ENCODE peak calls at places on chromosomes 13 and 19, in four cellular contexts. R is PC-3, C is omental fat pad, O is OCI-LY7. Z is an unnamed sample.

GRCh38 chr19:17902701-17903100 is 30.1 kb upstream of the CCDC124 start:
- DNase-seq in O (no peak), C (no peak), R (no peak), Z (peak; percentile 7)

GRCh38 chr13:64817721-64818120 is 2412.4 kb downstream of the PCDH9 start:
- DNase-seq in C (no peak), O (no peak), R (peak; percentile 59), Z (no peak)

GRCh38 chr13:35840991-35841604 is 290.1 kb downstream of the DCLK1 start:
- DNase-seq in R (no peak), C (no peak), O (no peak), Z (no peak)

GRCh38 chr13:111210945-111211469 is 95.9 kb downstream of the ARHGEF7 start:
- DNase-seq in R (no peak), O (no peak), C (no peak), Z (no peak)

GRCh38 chr13:36493046-36493445 is 60.8 kb downstream of the CCNA1 start:
- DNase-seq in O (no peak), R (peak; percentile 7), C (no peak), Z (no peak)

GRCh38 chr13:29743229-29743786 is 107.1 kb downstream of the UBL3 start:
- DNase-seq in R (no peak), O (no peak), C (no peak), Z (peak; percentile 78)

GRCh38 chr13:83618966-83619365 is 263.3 kb downstream of the SLITRK1 start:
- DNase-seq in C (no peak), O (no peak), R (peak; percentile 75), Z (no peak)

GRCh38 chr13:28476919-28477708 is 17.8 kb downstream of the FLT1 start:
- DNase-seq in R (no peak), O (no peak), C (no peak), Z (no peak)

GRCh38 chr13:36910545-36910944 is 9.5 kb downstream of the SMAD9 start:
- DNase-seq in O (no peak), R (no peak), C (no peak), Z (no peak)

DNA sequence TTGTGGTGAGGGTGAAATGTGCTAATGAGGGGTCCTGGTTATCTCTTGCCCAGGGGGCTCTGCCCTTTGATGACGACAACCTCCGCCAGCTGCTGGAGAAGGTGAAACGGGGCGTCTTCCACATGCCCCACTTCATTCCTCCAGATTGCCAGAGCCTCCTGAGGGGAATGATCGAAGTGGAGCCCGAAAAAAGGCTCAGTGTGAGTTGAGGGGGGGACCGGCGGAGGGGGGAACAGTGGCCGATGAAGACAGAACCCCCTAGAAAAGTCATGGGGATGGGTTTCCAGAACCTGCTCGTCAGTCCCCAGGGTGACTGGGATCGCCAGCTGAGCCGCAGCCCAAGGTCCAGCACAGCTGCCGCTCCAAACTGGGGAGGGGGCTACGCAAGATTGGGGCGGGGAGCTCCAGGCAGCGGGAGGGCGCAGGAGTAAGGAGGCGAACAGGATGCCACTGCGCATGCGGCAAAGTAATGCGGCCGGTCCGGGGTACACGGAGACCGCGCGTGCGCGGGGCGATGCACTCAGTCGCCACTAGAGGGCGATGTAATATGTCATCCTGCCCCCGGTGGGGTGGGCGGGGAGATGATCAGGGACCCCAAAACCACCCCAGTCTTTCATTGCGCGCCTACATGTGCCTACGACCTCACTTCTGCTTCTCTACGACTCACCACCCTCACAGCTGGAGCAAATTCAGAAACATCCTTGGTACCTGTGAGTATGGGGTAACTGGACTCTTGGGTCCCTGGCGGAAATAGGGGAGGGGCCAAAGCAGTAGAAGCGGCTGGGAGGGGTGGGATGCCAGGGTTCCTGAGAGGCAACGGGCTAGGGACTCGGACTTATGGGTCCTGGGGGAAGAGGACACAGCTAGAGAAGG is 17.9 kb downstream of the BRSK1 start:
- DNase-seq in C (peak; percentile 79), O (peak; percentile 91), R (peak; percentile 91), Z (peak; percentile 27)
- TF ChIP-seq CTCF in C (no peak), O (peak; percentile 96), R (peak; percentile 97), Z (peak; percentile 81)

GRCh38 chr13:33466262-33466661 is 180.7 kb upstream of the STARD13 start:
- DNase-seq in O (no peak), R (no peak), C (no peak), Z (no peak)
- TF ChIP-seq CTCF in O (peak; percentile 35), R (peak; percentile 43), C (no peak), Z (peak; percentile 1)

DNA sequence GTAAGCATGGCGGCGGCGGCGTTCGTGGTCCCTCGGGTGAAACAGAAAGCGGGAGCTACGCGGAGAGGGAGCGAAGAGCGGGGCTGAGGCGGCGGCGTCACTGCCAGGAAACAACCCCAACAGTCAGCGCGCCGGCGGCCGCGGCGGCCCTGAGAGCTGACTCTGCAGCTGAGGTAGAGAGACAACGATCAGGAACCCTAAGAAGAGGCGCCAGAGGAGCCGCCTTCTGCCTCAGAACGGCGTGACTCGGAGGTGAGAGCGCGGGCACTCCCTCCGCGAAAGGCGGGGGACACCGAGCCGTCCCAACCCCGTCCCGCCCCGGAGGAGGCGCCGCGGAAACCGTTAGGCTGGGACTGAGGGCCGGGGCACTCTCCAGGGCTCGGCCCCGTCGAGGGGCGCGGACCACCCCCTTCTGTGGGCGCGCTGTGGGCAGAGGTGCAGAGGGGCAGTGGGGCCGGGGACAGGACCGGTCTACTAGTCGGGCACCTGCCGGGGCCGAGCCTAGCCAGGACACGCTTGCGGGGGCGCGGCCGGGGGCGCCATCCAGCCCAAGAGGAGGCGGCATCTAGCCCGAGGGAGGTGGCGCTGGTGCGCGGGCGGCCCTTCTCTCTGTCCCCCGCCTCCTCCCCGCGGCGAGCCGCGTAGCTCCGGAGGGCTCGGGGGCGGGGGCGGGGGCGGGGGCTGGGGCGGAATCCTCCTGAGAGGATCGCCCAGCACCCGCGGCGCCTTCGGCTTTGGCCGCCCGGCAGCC is 389 bp downstream of the FNDC3A start:
- DNase-seq in O (peak; percentile 88), R (peak; percentile 69), C (peak; percentile 57), Z (peak; percentile 44)
- TF ChIP-seq CTCF in O (peak; percentile 43), R (no peak), C (no peak), Z (no peak)

DNA sequence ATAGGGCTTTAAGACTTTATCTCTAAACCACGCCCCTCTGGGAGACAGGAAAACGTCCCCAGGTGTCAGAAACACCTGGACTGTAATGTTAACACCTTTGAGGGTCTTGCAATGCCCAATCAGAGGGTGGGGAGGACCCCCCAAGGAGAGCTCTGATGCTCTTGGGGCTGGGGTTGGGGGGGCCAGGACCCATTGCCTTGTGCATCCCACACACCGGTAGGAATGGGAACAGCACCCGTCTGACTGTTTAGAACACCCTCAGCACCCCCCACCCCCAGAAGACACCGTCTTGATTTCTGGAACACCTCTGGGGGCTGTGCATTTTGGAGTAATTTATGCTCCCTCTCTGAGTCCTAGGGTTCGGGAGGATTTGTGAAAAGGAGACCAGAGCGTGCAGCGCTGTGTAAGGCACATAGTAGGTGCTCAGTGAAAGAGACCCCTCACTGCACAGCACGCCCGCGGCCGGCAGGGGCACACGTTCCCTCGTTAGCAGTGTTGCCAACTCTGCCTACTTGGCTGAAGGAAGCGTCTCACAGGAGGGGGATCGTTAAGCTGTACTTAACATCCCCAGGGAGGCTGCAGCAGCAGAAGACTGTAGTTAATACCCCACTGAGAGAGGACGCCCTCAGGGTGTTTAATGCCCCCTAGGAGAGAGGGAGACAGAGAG is 2.8 kb upstream of the ERFL start:
- DNase-seq in R (no peak), C (no peak), O (peak; percentile 58), Z (no peak)
- TF ChIP-seq CTCF in R (no peak), C (no peak), O (peak; percentile 69), Z (peak; percentile 35)

GRCh38 chr19:28239270-28239669 is 973.7 kb downstream of the UQCRFS1 start:
- DNase-seq in C (no peak), R (no peak), O (peak; percentile 11), Z (no peak)
- TF ChIP-seq CTCF in C (no peak), R (no peak), O (peak; percentile 71), Z (peak; percentile 23)

DNA sequence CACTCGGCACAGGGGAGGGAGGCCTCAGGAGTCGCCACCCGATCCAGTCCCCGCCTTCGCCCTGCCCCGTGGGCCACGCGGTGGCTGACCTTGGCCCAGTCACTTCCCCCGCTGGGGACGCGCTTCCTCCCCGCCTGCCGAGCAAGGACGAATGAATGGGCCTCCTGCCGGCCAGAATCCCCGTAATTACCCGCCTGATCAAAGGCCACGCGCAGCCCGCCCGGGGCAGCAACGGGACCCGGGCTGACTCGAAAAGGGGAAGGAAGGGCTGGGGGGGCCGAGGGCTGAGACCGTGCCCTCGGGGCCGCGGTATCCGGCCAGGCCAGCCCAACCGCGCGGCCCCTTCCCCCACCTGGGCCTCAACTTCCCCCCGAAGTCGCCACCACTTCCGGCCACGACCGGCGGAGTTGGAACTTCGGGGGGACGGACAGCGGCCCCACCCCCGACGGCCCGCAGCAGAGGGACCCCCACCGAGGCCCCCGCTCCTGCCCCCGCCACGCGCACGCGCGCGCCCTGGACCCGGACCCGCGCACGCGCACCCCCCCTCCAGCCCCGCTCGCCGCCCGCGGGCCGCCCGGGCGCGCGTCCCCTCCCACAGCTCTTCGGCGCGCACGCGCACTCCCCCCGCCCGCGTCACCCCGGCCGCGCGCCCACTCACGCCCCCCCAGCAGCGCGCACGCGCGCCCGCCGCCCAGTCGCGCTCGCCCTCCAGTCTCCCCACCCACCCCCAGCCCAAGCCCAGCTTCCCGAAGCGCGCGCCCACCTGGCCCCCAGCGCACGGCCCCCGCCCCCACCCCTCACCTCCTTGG is 520 bp downstream of the ZNF787 start:
- DNase-seq in R (peak; percentile 72), O (peak; percentile 80), C (peak; percentile 52), Z (no peak)
- TF ChIP-seq CTCF in R (no peak), O (no peak), C (no peak), Z (no peak)

GRCh38 chr13:20945952-20946383 is 43.4 kb upstream of the XPO4 start:
- DNase-seq in R (no peak), O (no peak), C (no peak), Z (no peak)

GRCh38 chr13:20942938-20943518 is 40.5 kb upstream of the XPO4 start:
- DNase-seq in R (no peak), O (no peak), C (no peak), Z (no peak)

GRCh38 chr13:20940083-20940482 is 37.5 kb upstream of the XPO4 start:
- DNase-seq in O (no peak), C (no peak), R (no peak), Z (peak; percentile 8)

GRCh38 chr13:20939662-20940061 is 37.1 kb upstream of the XPO4 start:
- DNase-seq in C (no peak), O (no peak), R (no peak), Z (no peak)

GRCh38 chr13:20943519-20944012 is 41.0 kb upstream of the XPO4 start:
- DNase-seq in C (peak; percentile 76), R (peak; percentile 98), O (peak; percentile 69), Z (peak; percentile 89)
- TF ChIP-seq CTCF in C (no peak), R (peak; percentile 97), O (peak; percentile 91), Z (peak; percentile 96)

DNA sequence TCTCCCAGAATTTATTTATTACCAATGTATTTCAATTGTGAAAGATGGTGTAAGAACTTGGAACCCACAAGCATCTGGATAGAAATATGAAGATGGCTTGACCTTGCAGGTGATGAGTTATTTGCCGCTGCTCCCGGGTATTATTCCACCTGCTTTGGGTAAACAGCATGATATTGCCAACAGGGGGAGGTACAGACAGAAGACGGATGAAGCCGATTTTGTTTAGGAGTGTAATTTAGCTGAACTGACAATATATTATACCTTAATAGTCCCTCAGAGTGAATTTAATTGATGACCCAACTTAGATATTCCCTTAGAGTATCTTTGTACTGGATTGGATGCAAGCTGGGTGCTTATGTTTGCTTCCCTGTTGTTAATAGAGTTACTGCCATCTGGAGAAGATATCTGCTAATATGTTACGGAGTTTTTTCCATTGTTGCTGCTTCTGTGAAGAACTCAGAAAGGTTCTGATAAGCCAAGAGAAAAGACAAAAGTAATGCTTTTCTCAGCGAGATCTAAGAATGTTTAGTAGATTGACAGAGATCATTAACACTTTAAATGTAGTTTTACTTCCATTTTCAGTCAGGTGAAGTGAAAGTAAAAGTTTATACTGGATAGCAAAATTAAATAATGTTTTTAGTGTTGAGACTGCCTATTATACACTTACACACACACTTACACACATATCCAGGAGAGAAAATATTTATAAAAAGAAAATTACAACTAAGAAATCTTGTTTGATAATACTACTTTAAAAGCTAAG is 2220.8 kb upstream of the PCDH20 start:
- DNase-seq in O (no peak), R (peak; percentile 9), C (no peak), Z (no peak)
- TF ChIP-seq CTCF in O (no peak), R (peak; percentile 47), C (no peak), Z (no peak)

Z was measured in AG09319.